ENCODE peak calls at places on chromosomes 16 and 17, in five cellular contexts. One of them, this sample, is unnamed.

GRCh38 chr16:58187092-58187491 is 10.8 kb downstream of the CSNK2A2 start:
- DNase-seq in caudate nucleus: no peak
- DNase-seq in stimulated activated CD8-positive, alpha-beta memory T cell treated with anti-CD3 and anti-CD28 coated beads, Interleukin-2, amount 100 ng/mL, for 1 hour: no peak
- DNase-seq in activated T-helper 1 cell treated with anti-CD3 and anti-CD28 coated beads, Interleukin-2, amount 50 U/mL, for 16 hours: no peak
- DNase-seq in SW480: no peak
- DNase-seq in this sample: no peak

GRCh38 chr17:18966831-18967624 is 15.1 kb downstream of the SLC5A10 start:
- DNase-seq in caudate nucleus: no peak
- DNase-seq in stimulated activated CD8-positive, alpha-beta memory T cell treated with anti-CD3 and anti-CD28 coated beads, Interleukin-2, amount 100 ng/mL, for 1 hour: no peak
- DNase-seq in activated T-helper 1 cell treated with anti-CD3 and anti-CD28 coated beads, Interleukin-2, amount 50 U/mL, for 16 hours: no peak
- DNase-seq in SW480: no peak
- DNase-seq in this sample: peak; percentile 51

GRCh38 chr17:60678118-60678444 is 430 bp downstream of the BCAS3 start:
- DNase-seq in caudate nucleus: no peak
- DNase-seq in stimulated activated CD8-positive, alpha-beta memory T cell treated with anti-CD3 and anti-CD28 coated beads, Interleukin-2, amount 100 ng/mL, for 1 hour: no peak
- DNase-seq in activated T-helper 1 cell treated with anti-CD3 and anti-CD28 coated beads, Interleukin-2, amount 50 U/mL, for 16 hours: no peak
- DNase-seq in SW480: no peak
- DNase-seq in this sample: no peak

GRCh38 chr17:82666931-82667667 is 18.9 kb upstream of the WDR45B start:
- DNase-seq in caudate nucleus: no peak
- DNase-seq in stimulated activated CD8-positive, alpha-beta memory T cell treated with anti-CD3 and anti-CD28 coated beads, Interleukin-2, amount 100 ng/mL, for 1 hour: no peak
- DNase-seq in activated T-helper 1 cell treated with anti-CD3 and anti-CD28 coated beads, Interleukin-2, amount 50 U/mL, for 16 hours: no peak
- DNase-seq in SW480: no peak
- DNase-seq in this sample: no peak

GRCh38 chr16:35181422-35182030 is 1722.1 kb downstream of the TP53TG3F start:
- DNase-seq in caudate nucleus: no peak
- DNase-seq in stimulated activated CD8-positive, alpha-beta memory T cell treated with anti-CD3 and anti-CD28 coated beads, Interleukin-2, amount 100 ng/mL, for 1 hour: no peak
- DNase-seq in activated T-helper 1 cell treated with anti-CD3 and anti-CD28 coated beads, Interleukin-2, amount 50 U/mL, for 16 hours: no peak
- DNase-seq in SW480: no peak
- DNase-seq in this sample: no peak

GRCh38 chr16:48613061-48613957 is 3.3 kb upstream of the N4BP1 start:
- DNase-seq in caudate nucleus: no peak
- DNase-seq in stimulated activated CD8-positive, alpha-beta memory T cell treated with anti-CD3 and anti-CD28 coated beads, Interleukin-2, amount 100 ng/mL, for 1 hour: no peak
- DNase-seq in activated T-helper 1 cell treated with anti-CD3 and anti-CD28 coated beads, Interleukin-2, amount 50 U/mL, for 16 hours: peak; percentile 35
- DNase-seq in SW480: no peak
- DNase-seq in this sample: peak; percentile 74

GRCh38 chr17:42200702-42201101 is 6.4 kb upstream of the GHDC start:
- DNase-seq in caudate nucleus: peak; percentile 33
- DNase-seq in stimulated activated CD8-positive, alpha-beta memory T cell treated with anti-CD3 and anti-CD28 coated beads, Interleukin-2, amount 100 ng/mL, for 1 hour: no peak
- DNase-seq in activated T-helper 1 cell treated with anti-CD3 and anti-CD28 coated beads, Interleukin-2, amount 50 U/mL, for 16 hours: no peak
- DNase-seq in SW480: no peak
- DNase-seq in this sample: peak; percentile 60

GRCh38 chr16:19389246-19389645 is 28.4 kb upstream of the TMC5 start:
- DNase-seq in caudate nucleus: no peak
- DNase-seq in stimulated activated CD8-positive, alpha-beta memory T cell treated with anti-CD3 and anti-CD28 coated beads, Interleukin-2, amount 100 ng/mL, for 1 hour: no peak
- DNase-seq in activated T-helper 1 cell treated with anti-CD3 and anti-CD28 coated beads, Interleukin-2, amount 50 U/mL, for 16 hours: no peak
- DNase-seq in SW480: peak; percentile 63
- DNase-seq in this sample: peak; percentile 78

GRCh38 chr16:79146-80054 is 1.4 kb downstream of the MPG start:
- DNase-seq in caudate nucleus: no peak
- DNase-seq in stimulated activated CD8-positive, alpha-beta memory T cell treated with anti-CD3 and anti-CD28 coated beads, Interleukin-2, amount 100 ng/mL, for 1 hour: no peak
- DNase-seq in activated T-helper 1 cell treated with anti-CD3 and anti-CD28 coated beads, Interleukin-2, amount 50 U/mL, for 16 hours: no peak
- DNase-seq in SW480: no peak
- DNase-seq in this sample: no peak

This sample was measured in hepatocyte.